ENCODE peak calls at places on chromosomes 11 and 22, in four cellular contexts. H is IMR-90, K is mesenchymal stem cell, M is mesendoderm. B is an unnamed sample.

GRCh38 chr11:8092587-8093424 is 11.8 kb downstream of the TUB start:
- DNase-seq in H (peak; percentile 66), M (peak; percentile 82), K (peak; percentile 72), B (no peak)

GRCh38 chr22:38462960-38463784 is 4.7 kb upstream of the KDELR3 start:
- DNase-seq in M (peak; percentile 81), H (no peak), K (peak; percentile 59), B (no peak)

GRCh38 chr11:133064152-133064877 is 468.0 kb downstream of the OPCML start:
- DNase-seq in M (peak; percentile 96), H (peak; percentile 48), K (peak; percentile 62), B (peak; percentile 68)

GRCh38 chr22:37741312-37741795 is 44.5 kb downstream of the TRIOBP start:
- DNase-seq in H (peak; percentile 98), K (peak; percentile 99), M (peak; percentile 86), B (no peak)

GRCh38 chr11:60625262-60625661 is 74.2 kb upstream of the MS4A8 start:
- DNase-seq in K (peak; percentile 1), M (peak; percentile 83), H (peak; percentile 23), B (no peak)

GRCh38 chr22:42353883-42354727 is 78.1 kb downstream of the NFAM1 start:
- DNase-seq in K (no peak), M (peak; percentile 97), H (peak; percentile 13), B (no peak)

GRCh38 chr11:117818036-117818858 is 6.3 kb downstream of the FXYD2 start:
- DNase-seq in H (peak; percentile 56), M (peak; percentile 69), K (peak; percentile 78), B (no peak)

GRCh38 chr11:132068556-132068955 is 698.1 kb downstream of the NTM start:
- DNase-seq in H (no peak), M (no peak), K (no peak), B (no peak)

GRCh38 chr11:60831143-60831500 is 10.8 kb upstream of the CCDC86 start:
- DNase-seq in M (peak; percentile 69), K (peak; percentile 69), H (peak; percentile 68), B (peak; percentile 64)

GRCh38 chr11:121249039-121249663 is 43.4 kb upstream of the SC5D start:
- DNase-seq in H (peak; percentile 48), K (peak; percentile 61), M (peak; percentile 70), B (peak; percentile 29)

GRCh38 chr11:61919841-61920631 is 2.7 kb upstream of the RAB3IL1 start:
- DNase-seq in H (no peak), M (peak; percentile 44), K (no peak), B (no peak)

GRCh38 chr11:126467471-126467870 is 112.0 kb downstream of the ST3GAL4 start:
- DNase-seq in M (no peak), K (no peak), H (no peak), B (no peak)

GRCh38 chr22:41290262-41291221 is 4.6 kb upstream of the RANGAP1 start:
- DNase-seq in H (peak; percentile 83), M (peak; percentile 85), K (peak; percentile 47), B (peak; percentile 40)

GRCh38 chr22:37189011-37189466 is 992 bp upstream of the C1QTNF6 start:
- DNase-seq in K (peak; percentile 51), M (peak; percentile 97), H (no peak), B (no peak)

GRCh38 chr11:13883589-13883988 is 78.9 kb upstream of the SPON1 start:
- DNase-seq in K (no peak), M (no peak), H (no peak), B (no peak)

GRCh38 chr22:17742528-17742902 is 31.8 kb downstream of the BID start:
- DNase-seq in M (peak; percentile 93), H (peak; percentile 66), K (peak; percentile 67), B (peak; percentile 82)

GRCh38 chr11:69470301-69470700 is 11.2 kb upstream of the LINC01488 start:
- DNase-seq in K (no peak), M (no peak), H (no peak), B (no peak)

GRCh38 chr22:20412474-20413216 is 18.7 kb downstream of the ZNF74 start:
- DNase-seq in K (no peak), M (no peak), H (no peak), B (no peak)

GRCh38 chr22:24429411-24430365 is 2.3 kb downstream of the ADORA2A start:
- DNase-seq in M (peak; percentile 46), K (no peak), H (peak; percentile 22), B (no peak)

GRCh38 chr11:99366476-99366992 is 345.8 kb downstream of the CNTN5 start:
- DNase-seq in H (no peak), K (no peak), M (no peak), B (no peak)

GRCh38 chr11:99370557-99371200 is 349.9 kb downstream of the CNTN5 start:
- DNase-seq in M (peak; percentile 55), H (peak; percentile 72), K (peak; percentile 91), B (peak; percentile 8)

GRCh38 chr11:99376463-99376862 is 355.7 kb downstream of the CNTN5 start:
- DNase-seq in H (no peak), K (no peak), M (no peak), B (no peak)

GRCh38 chr11:99368579-99368978 is 347.8 kb downstream of the CNTN5 start:
- DNase-seq in H (no peak), K (peak; percentile 91), M (no peak), B (no peak)

GRCh38 chr11:99371257-99371656 is 350.5 kb downstream of the CNTN5 start:
- DNase-seq in M (no peak), K (peak; percentile 42), H (peak; percentile 12), B (no peak)
- H3K27ac ChIP-seq in M (no peak overlapping the region), K (no peak overlapping the region), H (no peak overlapping the region), B (no peak overlapping the region)

DNA sequence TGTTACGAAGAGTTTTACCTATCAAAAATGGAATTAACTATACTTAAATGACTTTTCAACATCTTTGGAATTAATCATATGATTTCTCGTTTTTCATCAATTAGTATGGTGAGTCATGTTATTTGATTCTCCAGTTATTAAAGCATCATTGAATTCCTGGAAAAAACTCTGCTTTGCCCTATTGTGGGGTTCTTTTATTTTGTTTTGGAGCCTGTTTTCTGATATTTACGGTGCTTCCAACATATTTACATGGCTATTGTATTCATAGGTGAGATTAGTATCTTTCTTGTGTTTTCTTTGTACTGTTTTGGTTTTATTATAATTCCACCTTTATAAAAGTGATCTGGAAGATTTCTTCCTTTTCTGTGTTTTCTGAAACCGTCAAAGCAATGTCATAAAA is 902.7 kb downstream of the TBC1D22A start:
- DNase-seq in M (no peak), K (no peak), H (no peak), B (no peak)
- H2BK15ac ChIP-seq in M (no peak overlapping the region), K (no peak overlapping the region), H (no peak overlapping the region), B (no peak overlapping the region)

GRCh38 chr11:86118201-86118600 is 49.3 kb upstream of the PICALM start:
- DNase-seq in K (no peak), M (no peak), H (no peak), B (no peak)

GRCh38 chr11:86116996-86117705 is 48.3 kb upstream of the PICALM start:
- DNase-seq in H (peak; percentile 65), M (no peak), K (no peak), B (no peak)

GRCh38 chr11:86116386-86116726 is 47.5 kb upstream of the PICALM start:
- DNase-seq in M (no peak), H (peak; percentile 98), K (peak; percentile 38), B (no peak)

GRCh38 chr11:86119062-86119461 is 50.2 kb upstream of the PICALM start:
- DNase-seq in M (no peak), H (no peak), K (no peak), B (no peak)

DNA sequence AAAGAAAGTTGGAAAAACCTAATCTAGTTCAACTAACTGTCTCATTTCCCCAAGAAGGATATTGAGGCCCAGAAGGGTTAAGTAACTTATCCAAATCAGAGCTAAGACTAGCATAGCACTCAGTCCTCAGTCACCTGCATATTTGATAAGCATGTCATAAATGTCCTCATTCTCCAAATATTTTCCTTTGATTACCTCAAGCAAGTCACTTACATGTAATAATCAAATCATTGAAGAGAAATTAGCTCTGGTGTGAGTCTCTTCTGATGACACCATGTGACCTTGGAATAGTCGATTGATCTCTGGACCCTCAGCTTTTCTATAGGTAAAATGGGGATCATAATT is 48.8 kb upstream of the PICALM start:
- DNase-seq in K (no peak), M (no peak), H (no peak), B (no peak)
- H3K27ac ChIP-seq in K (peak overlapping the region; percentile 96), M (no peak overlapping the region), H (no peak overlapping the region), B (no peak overlapping the region)

DNA sequence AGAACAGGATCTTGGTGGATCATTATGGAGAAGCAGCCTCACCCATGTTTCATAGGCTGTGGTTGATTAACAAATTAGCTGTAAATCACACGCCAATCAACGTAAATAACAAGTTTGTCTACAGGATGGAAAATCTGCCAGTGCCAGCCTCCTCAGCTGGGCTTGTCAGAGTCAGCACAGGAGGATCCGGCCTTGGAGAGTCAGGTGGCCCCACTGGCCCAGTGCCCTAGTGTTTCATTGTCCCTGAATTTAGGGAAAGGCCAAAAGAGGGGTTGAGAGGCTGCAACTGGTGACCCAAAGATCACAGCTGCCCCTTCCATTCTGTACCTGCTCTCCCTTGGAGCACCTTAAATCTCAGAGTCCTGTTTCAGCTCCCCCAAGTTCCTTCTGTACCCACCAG is 42.4 kb downstream of the TRIM29 start:
- DNase-seq in K (no peak), H (no peak), M (no peak), B (no peak)
- H2BK15ac ChIP-seq in K (no peak overlapping the region), H (no peak overlapping the region), M (no peak overlapping the region), B (peak overlapping the region; percentile 4)

DNA sequence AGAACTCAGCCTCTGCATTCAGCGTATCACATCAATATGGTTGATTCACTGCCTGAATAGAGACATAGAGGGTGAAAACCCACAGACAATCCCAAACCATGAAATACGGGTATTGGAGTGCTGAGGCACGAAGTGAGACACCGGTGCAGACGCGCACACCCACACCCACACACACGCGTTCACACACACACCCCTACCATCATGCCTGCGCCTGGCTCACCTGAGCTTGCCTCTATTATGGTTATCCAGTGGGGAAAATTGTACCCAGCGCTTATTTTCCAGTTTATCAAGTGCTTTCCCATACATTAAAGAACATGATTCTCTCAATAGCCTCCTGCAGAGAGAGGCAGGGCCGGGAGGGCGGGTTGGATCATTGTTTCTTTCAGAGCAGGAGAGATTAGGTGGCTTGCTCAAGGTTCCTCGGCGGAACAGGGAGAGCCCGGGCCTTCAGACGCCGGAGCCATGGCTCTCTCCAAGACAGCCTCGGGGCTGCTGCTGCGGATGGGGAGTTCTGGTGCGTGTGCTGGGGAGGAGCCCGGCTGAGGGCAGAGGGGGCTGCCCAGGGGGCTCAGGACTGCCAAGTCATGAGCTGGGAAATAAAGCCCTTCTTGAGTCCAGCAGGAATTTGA is 78.9 kb upstream of the THY1 start:
- DNase-seq in K (no peak), H (no peak), M (no peak), B (no peak)
- H3K27ac ChIP-seq in K (no peak overlapping the region), H (no peak overlapping the region), M (no peak overlapping the region), B (peak overlapping the region; percentile 11)

DNA sequence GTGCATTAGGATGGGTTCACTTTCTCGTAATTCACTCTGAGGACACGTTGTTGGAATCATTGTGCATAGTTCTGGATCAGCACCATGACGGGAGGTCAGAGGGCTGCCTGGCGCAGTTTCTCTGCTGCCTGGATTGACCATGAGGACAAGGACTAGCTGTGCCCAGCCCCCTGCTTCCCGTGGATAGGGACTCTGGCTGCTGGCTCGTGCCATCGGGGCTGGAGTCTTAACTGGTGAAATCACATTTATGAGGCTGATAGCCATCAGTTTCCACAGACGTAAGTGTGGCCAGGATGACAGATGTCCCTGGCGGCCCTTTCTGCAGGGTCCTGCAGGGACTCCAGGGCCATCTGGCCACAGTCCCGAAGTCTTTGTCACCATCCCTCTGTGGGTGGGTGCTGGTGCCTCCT is 24.1 kb upstream of the GRAMD4 start:
- DNase-seq in M (no peak), H (no peak), K (peak; percentile 5), B (no peak)
- H2BK15ac ChIP-seq in M (no peak overlapping the region), H (no peak overlapping the region), K (peak overlapping the region; percentile 13), B (no peak overlapping the region)

GRCh38 chr11:44101098-44101497 is 5.6 kb downstream of the EXT2 start:
- DNase-seq in K (no peak), M (no peak), H (no peak), B (no peak)
- H3K27ac ChIP-seq in K (no peak overlapping the region), M (no peak overlapping the region), H (no peak overlapping the region), B (no peak overlapping the region)